ENCODE peak calls at places on chromosomes 6 and 20, in eight cellular contexts. One of them, this sample, is unnamed.

GRCh38 chr20:61932711-61933480 is 132.8 kb downstream of the TAF4 start:
- DNase-seq in cardiac muscle cell: no peak
- DNase-seq in colonic mucosa: no peak
- DNase-seq in A673: no peak
- DNase-seq in lower lobe of right lung: peak; percentile 36
- DNase-seq in MM.1S: no peak
- DNase-seq in CD8-positive, alpha-beta T cell: no peak
- DNase-seq in heart right ventricle: no peak
- DNase-seq in this sample: no peak

GRCh38 chr6:149233056-149233715 is 84.3 kb upstream of the TAB2 start:
- DNase-seq in lower lobe of right lung: no peak
- DNase-seq in cardiac muscle cell: peak; percentile 76
- DNase-seq in colonic mucosa: no peak
- DNase-seq in A673: peak; percentile 64
- DNase-seq in MM.1S: no peak
- DNase-seq in heart right ventricle: no peak
- DNase-seq in CD8-positive, alpha-beta T cell: no peak
- DNase-seq in this sample: peak; percentile 41

GRCh38 chr6:16777794-16778193 is 16.5 kb upstream of the ATXN1 start:
- DNase-seq in MM.1S: no peak
- DNase-seq in heart right ventricle: no peak
- DNase-seq in lower lobe of right lung: no peak
- DNase-seq in colonic mucosa: no peak
- DNase-seq in CD8-positive, alpha-beta T cell: no peak
- DNase-seq in A673: no peak
- DNase-seq in cardiac muscle cell: no peak
- DNase-seq in this sample: no peak

GRCh38 chr6:163525926-163526325 is 111.4 kb downstream of the QKI start:
- DNase-seq in CD8-positive, alpha-beta T cell: no peak
- DNase-seq in MM.1S: no peak
- DNase-seq in colonic mucosa: no peak
- DNase-seq in lower lobe of right lung: no peak
- DNase-seq in A673: no peak
- DNase-seq in heart right ventricle: no peak
- DNase-seq in cardiac muscle cell: no peak
- DNase-seq in this sample: no peak

GRCh38 chr6:31796993-31797385 is 1.4 kb upstream of the VARS1 start:
- DNase-seq in cardiac muscle cell: no peak
- DNase-seq in heart right ventricle: no peak
- DNase-seq in MM.1S: no peak
- DNase-seq in colonic mucosa: no peak
- DNase-seq in lower lobe of right lung: no peak
- DNase-seq in A673: no peak
- DNase-seq in CD8-positive, alpha-beta T cell: no peak
- DNase-seq in this sample: no peak

GRCh38 chr20:20614391-20614790 is 98.1 kb downstream of the RALGAPA2 start:
- DNase-seq in CD8-positive, alpha-beta T cell: no peak
- DNase-seq in lower lobe of right lung: no peak
- DNase-seq in MM.1S: no peak
- DNase-seq in heart right ventricle: no peak
- DNase-seq in colonic mucosa: no peak
- DNase-seq in A673: no peak
- DNase-seq in cardiac muscle cell: no peak
- DNase-seq in this sample: no peak

GRCh38 chr6:35300848-35301247 is 3.2 kb downstream of the DEF6 start:
- DNase-seq in heart right ventricle: no peak
- DNase-seq in colonic mucosa: no peak
- DNase-seq in MM.1S: no peak
- DNase-seq in A673: no peak
- DNase-seq in CD8-positive, alpha-beta T cell: peak; percentile 60
- DNase-seq in cardiac muscle cell: no peak
- DNase-seq in lower lobe of right lung: no peak
- DNase-seq in this sample: no peak

GRCh38 chr6:143872211-143872610 is 7.9 kb downstream of the ZC2HC1B start:
- DNase-seq in colonic mucosa: no peak
- DNase-seq in lower lobe of right lung: no peak
- DNase-seq in CD8-positive, alpha-beta T cell: no peak
- DNase-seq in heart right ventricle: no peak
- DNase-seq in cardiac muscle cell: peak; percentile 8
- DNase-seq in A673: no peak
- DNase-seq in MM.1S: peak; percentile 31
- DNase-seq in this sample: no peak

GRCh38 chr20:5642155-5642981 is 107.8 kb upstream of the SHLD1 start:
- DNase-seq in MM.1S: no peak
- DNase-seq in colonic mucosa: peak; percentile 49
- DNase-seq in CD8-positive, alpha-beta T cell: no peak
- DNase-seq in cardiac muscle cell: peak; percentile 86
- DNase-seq in A673: peak; percentile 55
- DNase-seq in heart right ventricle: peak; percentile 25
- DNase-seq in lower lobe of right lung: peak; percentile 66
- DNase-seq in this sample: peak; percentile 38

GRCh38 chr20:3753098-3753497 is 14.5 kb downstream of the ADISSP start:
- DNase-seq in lower lobe of right lung: no peak
- DNase-seq in CD8-positive, alpha-beta T cell: peak; percentile 37
- DNase-seq in heart right ventricle: peak; percentile 72
- DNase-seq in cardiac muscle cell: peak; percentile 84
- DNase-seq in MM.1S: no peak
- DNase-seq in colonic mucosa: peak; percentile 72
- DNase-seq in A673: peak; percentile 72
- DNase-seq in this sample: peak; percentile 32

GRCh38 chr6:56525976-56526375 is 116.7 kb downstream of the DST start:
- DNase-seq in A673: no peak
- DNase-seq in lower lobe of right lung: no peak
- DNase-seq in colonic mucosa: no peak
- DNase-seq in cardiac muscle cell: no peak
- DNase-seq in MM.1S: no peak
- DNase-seq in heart right ventricle: no peak
- DNase-seq in CD8-positive, alpha-beta T cell: no peak
- DNase-seq in this sample: no peak

GRCh38 chr6:36268478-36269248 is 1.2 kb upstream of the PNPLA1 start:
- DNase-seq in MM.1S: no peak
- DNase-seq in heart right ventricle: no peak
- DNase-seq in A673: peak; percentile 47
- DNase-seq in cardiac muscle cell: peak; percentile 70
- DNase-seq in colonic mucosa: no peak
- DNase-seq in CD8-positive, alpha-beta T cell: no peak
- DNase-seq in lower lobe of right lung: no peak
- DNase-seq in this sample: no peak

GRCh38 chr6:3719462-3720308 is 31.8 kb downstream of the PXDC1 start:
- DNase-seq in CD8-positive, alpha-beta T cell: no peak
- DNase-seq in MM.1S: no peak
- DNase-seq in lower lobe of right lung: no peak
- DNase-seq in colonic mucosa: no peak
- DNase-seq in A673: no peak
- DNase-seq in heart right ventricle: no peak
- DNase-seq in cardiac muscle cell: no peak
- DNase-seq in this sample: no peak

GRCh38 chr6:159595173-159595572 is 97.9 kb downstream of the SOD2 start:
- DNase-seq in lower lobe of right lung: no peak
- DNase-seq in colonic mucosa: no peak
- DNase-seq in MM.1S: no peak
- DNase-seq in A673: no peak
- DNase-seq in CD8-positive, alpha-beta T cell: no peak
- DNase-seq in cardiac muscle cell: peak; percentile 55
- DNase-seq in heart right ventricle: no peak
- DNase-seq in this sample: no peak

GRCh38 chr20:12928755-12929401 is 79.9 kb upstream of the SPTLC3 start:
- DNase-seq in heart right ventricle: no peak
- DNase-seq in CD8-positive, alpha-beta T cell: no peak
- DNase-seq in MM.1S: no peak
- DNase-seq in lower lobe of right lung: no peak
- DNase-seq in A673: no peak
- DNase-seq in cardiac muscle cell: peak; percentile 73
- DNase-seq in colonic mucosa: no peak
- DNase-seq in this sample: no peak

GRCh38 chr20:57053798-57054552 is 212.5 kb downstream of the BMP7 start:
- DNase-seq in colonic mucosa: no peak
- DNase-seq in heart right ventricle: no peak
- DNase-seq in A673: peak; percentile 27
- DNase-seq in lower lobe of right lung: no peak
- DNase-seq in MM.1S: no peak
- DNase-seq in CD8-positive, alpha-beta T cell: no peak
- DNase-seq in cardiac muscle cell: no peak
- DNase-seq in this sample: no peak

GRCh38 chr6:33861722-33862121 is 57.9 kb upstream of the MLN start:
- DNase-seq in colonic mucosa: no peak
- DNase-seq in lower lobe of right lung: no peak
- DNase-seq in cardiac muscle cell: no peak
- DNase-seq in A673: no peak
- DNase-seq in heart right ventricle: no peak
- DNase-seq in CD8-positive, alpha-beta T cell: no peak
- DNase-seq in MM.1S: no peak
- DNase-seq in this sample: no peak

GRCh38 chr6:29633532-29633901 is 534 bp upstream of the GABBR1 start:
- DNase-seq in heart right ventricle: no peak
- DNase-seq in cardiac muscle cell: no peak
- DNase-seq in lower lobe of right lung: no peak
- DNase-seq in CD8-positive, alpha-beta T cell: no peak
- DNase-seq in MM.1S: no peak
- DNase-seq in colonic mucosa: no peak
- DNase-seq in A673: peak; percentile 42
- DNase-seq in this sample: no peak

GRCh38 chr6:73309784-73310502 is 44.1 kb downstream of the DPPA5 start:
- DNase-seq in lower lobe of right lung: peak; percentile 72
- DNase-seq in MM.1S: peak; percentile 69
- DNase-seq in heart right ventricle: peak; percentile 26
- DNase-seq in colonic mucosa: peak; percentile 69
- DNase-seq in cardiac muscle cell: peak; percentile 67
- DNase-seq in CD8-positive, alpha-beta T cell: peak; percentile 40
- DNase-seq in A673: peak; percentile 61
- DNase-seq in this sample: peak; percentile 27

GRCh38 chr6:85364354-85364753 is 85.5 kb upstream of the NT5E start:
- DNase-seq in lower lobe of right lung: no peak
- DNase-seq in A673: no peak
- DNase-seq in MM.1S: no peak
- DNase-seq in cardiac muscle cell: peak; percentile 18
- DNase-seq in CD8-positive, alpha-beta T cell: no peak
- DNase-seq in colonic mucosa: no peak
- DNase-seq in heart right ventricle: no peak
- DNase-seq in this sample: no peak

GRCh38 chr6:75308250-75308988 is 23.8 kb upstream of the TMEM30A start:
- DNase-seq in cardiac muscle cell: no peak
- DNase-seq in CD8-positive, alpha-beta T cell: no peak
- DNase-seq in MM.1S: no peak
- DNase-seq in lower lobe of right lung: no peak
- DNase-seq in A673: no peak
- DNase-seq in heart right ventricle: no peak
- DNase-seq in colonic mucosa: no peak
- DNase-seq in this sample: no peak

GRCh38 chr20:50594231-50594590 is 84.0 kb downstream of the PTPN1 start:
- DNase-seq in heart right ventricle: no peak
- DNase-seq in cardiac muscle cell: peak; percentile 32
- DNase-seq in A673: no peak
- DNase-seq in MM.1S: no peak
- DNase-seq in lower lobe of right lung: no peak
- DNase-seq in CD8-positive, alpha-beta T cell: no peak
- DNase-seq in colonic mucosa: no peak
- DNase-seq in this sample: no peak

GRCh38 chr6:8707956-8708772 is 272.8 kb upstream of the SLC35B3 start:
- DNase-seq in colonic mucosa: peak; percentile 17
- DNase-seq in heart right ventricle: no peak
- DNase-seq in CD8-positive, alpha-beta T cell: no peak
- DNase-seq in MM.1S: peak; percentile 42
- DNase-seq in lower lobe of right lung: peak; percentile 51
- DNase-seq in A673: peak; percentile 81
- DNase-seq in cardiac muscle cell: no peak
- DNase-seq in this sample: peak; percentile 81

GRCh38 chr20:43961116-43961515 is 46.5 kb downstream of the TOX2 start:
- DNase-seq in lower lobe of right lung: no peak
- DNase-seq in CD8-positive, alpha-beta T cell: no peak
- DNase-seq in A673: no peak
- DNase-seq in heart right ventricle: no peak
- DNase-seq in MM.1S: no peak
- DNase-seq in colonic mucosa: no peak
- DNase-seq in cardiac muscle cell: no peak
- DNase-seq in this sample: no peak

GRCh38 chr6:43944908-43945777 is 175.1 kb downstream of the VEGFA start:
- DNase-seq in lower lobe of right lung: no peak
- DNase-seq in heart right ventricle: no peak
- DNase-seq in CD8-positive, alpha-beta T cell: no peak
- DNase-seq in cardiac muscle cell: no peak
- DNase-seq in MM.1S: no peak
- DNase-seq in colonic mucosa: no peak
- DNase-seq in A673: no peak
- DNase-seq in this sample: no peak

GRCh38 chr20:19512886-19513285 is 245.2 kb upstream of the RIN2 start:
- DNase-seq in lower lobe of right lung: no peak
- DNase-seq in CD8-positive, alpha-beta T cell: no peak
- DNase-seq in heart right ventricle: no peak
- DNase-seq in cardiac muscle cell: no peak
- DNase-seq in MM.1S: no peak
- DNase-seq in colonic mucosa: no peak
- DNase-seq in A673: no peak
- DNase-seq in this sample: no peak
- H3K4me1 ChIP-seq in lower lobe of right lung: no peaks in the 10 kb centered on the region
- H3K4me1 ChIP-seq in CD8-positive, alpha-beta T cell: no peaks in the 10 kb centered on the region
- H3K4me1 ChIP-seq in heart right ventricle: no peaks in the 10 kb centered on the region
- H3K4me1 ChIP-seq in cardiac muscle cell: peaks cover 9% of the 10 kb centered on the region
- H3K4me1 ChIP-seq in MM.1S: no peaks in the 10 kb centered on the region
- H3K4me1 ChIP-seq in colonic mucosa: no peaks in the 10 kb centered on the region
- H3K4me1 ChIP-seq in A673: peaks cover 9% of the 10 kb centered on the region
- H3K4me1 ChIP-seq in this sample: no peaks in the 10 kb centered on the region

DNA sequence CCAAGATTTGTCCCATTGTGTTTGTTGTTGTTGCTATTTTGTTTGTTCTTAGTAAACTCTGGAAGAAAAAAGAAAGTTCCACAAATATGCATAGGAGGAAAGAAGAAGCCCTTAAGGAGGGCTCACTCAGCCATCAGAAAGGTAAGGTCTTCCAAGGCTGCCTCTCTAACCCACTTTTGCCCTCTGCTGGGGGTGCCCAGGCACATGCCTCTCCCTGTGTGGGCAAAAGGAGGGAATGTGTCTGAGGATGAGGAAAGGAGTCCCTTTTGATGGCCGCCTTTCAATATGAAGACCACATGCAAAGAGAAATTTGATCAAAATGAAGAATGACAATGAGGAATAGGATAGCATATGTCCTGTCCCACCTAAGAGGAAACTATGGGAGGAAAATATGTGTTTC is 248.2 kb upstream of the POU3F2 start:
- DNase-seq in colonic mucosa: no peak
- DNase-seq in MM.1S: no peak
- DNase-seq in heart right ventricle: no peak
- DNase-seq in A673: no peak
- DNase-seq in CD8-positive, alpha-beta T cell: no peak
- DNase-seq in cardiac muscle cell: no peak
- DNase-seq in lower lobe of right lung: no peak
- DNase-seq in this sample: no peak
- TF ChIP-seq CTCF in colonic mucosa: no peak
- TF ChIP-seq CTCF in MM.1S: no peak
- TF ChIP-seq CTCF in heart right ventricle: no peak
- TF ChIP-seq CTCF in A673: no peak
- TF ChIP-seq CTCF in CD8-positive, alpha-beta T cell: no peak
- TF ChIP-seq CTCF in cardiac muscle cell: no peak
- TF ChIP-seq CTCF in lower lobe of right lung: no peak
- TF ChIP-seq CTCF in this sample: no peak

GRCh38 chr20:63178445-63178818 is 37.5 kb downstream of the YTHDF1 start:
- DNase-seq in MM.1S: no peak
- DNase-seq in cardiac muscle cell: no peak
- DNase-seq in colonic mucosa: no peak
- DNase-seq in A673: no peak
- DNase-seq in CD8-positive, alpha-beta T cell: no peak
- DNase-seq in heart right ventricle: no peak
- DNase-seq in lower lobe of right lung: no peak
- DNase-seq in this sample: no peak
- H3K4me1 ChIP-seq in MM.1S: no peaks in the 10 kb centered on the region
- H3K4me1 ChIP-seq in cardiac muscle cell: peaks cover 12% of the 10 kb centered on the region
- H3K4me1 ChIP-seq in colonic mucosa: peaks cover 9% of the 10 kb centered on the region
- H3K4me1 ChIP-seq in A673: no peaks in the 10 kb centered on the region
- H3K4me1 ChIP-seq in CD8-positive, alpha-beta T cell: peaks cover 18% of the 10 kb centered on the region
- H3K4me1 ChIP-seq in heart right ventricle: peaks cover 14% of the 10 kb centered on the region
- H3K4me1 ChIP-seq in lower lobe of right lung: peaks cover 23% of the 10 kb centered on the region
- H3K4me1 ChIP-seq in this sample: peaks cover 8% of the 10 kb centered on the region

GRCh38 chr6:169950558-169950957 is 199.1 kb downstream of the ERMARD start:
- DNase-seq in MM.1S: peak; percentile 10
- DNase-seq in lower lobe of right lung: no peak
- DNase-seq in CD8-positive, alpha-beta T cell: peak; percentile 16
- DNase-seq in heart right ventricle: no peak
- DNase-seq in cardiac muscle cell: peak; percentile 17
- DNase-seq in A673: peak; percentile 23
- DNase-seq in colonic mucosa: no peak
- DNase-seq in this sample: peak; percentile 36
- TF ChIP-seq CTCF in MM.1S: peak; percentile 25
- TF ChIP-seq CTCF in lower lobe of right lung: peak; percentile 44
- TF ChIP-seq CTCF in CD8-positive, alpha-beta T cell: peak; percentile 53
- TF ChIP-seq CTCF in heart right ventricle: no peak
- TF ChIP-seq CTCF in cardiac muscle cell: peak; percentile 16
- TF ChIP-seq CTCF in A673: peak; percentile 53
- TF ChIP-seq CTCF in colonic mucosa: peak; percentile 35
- TF ChIP-seq CTCF in this sample: peak; percentile 37